ENCODE peak calls at places on chromosome 11, in eight cellular contexts. One of them, this sample, is unnamed.

GRCh38 chr11:103910721-103911120 is 125.7 kb upstream of the DDI1 start:
- DNase-seq in astrocyte of the spinal cord: no peak
- DNase-seq in WTC11: peak; percentile 14
- DNase-seq in A673: no peak
- DNase-seq in GM12865: no peak
- DNase-seq in fibroblast of pulmonary artery: no peak
- DNase-seq in left lung: peak; percentile 37
- DNase-seq in H9: peak; percentile 35
- DNase-seq in this sample: no peak

GRCh38 chr11:67486481-67487195 is 3.8 kb downstream of the AIP start:
- DNase-seq in astrocyte of the spinal cord: no peak
- DNase-seq in WTC11: no peak
- DNase-seq in A673: no peak
- DNase-seq in GM12865: peak; percentile 90
- DNase-seq in fibroblast of pulmonary artery: no peak
- DNase-seq in left lung: peak; percentile 69
- DNase-seq in H9: no peak
- DNase-seq in this sample: peak; percentile 80

GRCh38 chr11:125404811-125405481 is 91.1 kb downstream of the FEZ1 start:
- DNase-seq in astrocyte of the spinal cord: peak; percentile 32
- DNase-seq in WTC11: peak; percentile 90
- DNase-seq in A673: peak; percentile 67
- DNase-seq in GM12865: peak; percentile 53
- DNase-seq in fibroblast of pulmonary artery: peak; percentile 55
- DNase-seq in left lung: peak; percentile 90
- DNase-seq in H9: peak; percentile 86
- DNase-seq in this sample: peak; percentile 78

GRCh38 chr11:133964946-133965632 is 8.3 kb upstream of the IGSF9B start:
- DNase-seq in astrocyte of the spinal cord: no peak
- DNase-seq in WTC11: no peak
- DNase-seq in A673: no peak
- DNase-seq in GM12865: no peak
- DNase-seq in fibroblast of pulmonary artery: peak; percentile 34
- DNase-seq in left lung: peak; percentile 39
- DNase-seq in H9: no peak
- DNase-seq in this sample: no peak

GRCh38 chr11:110478410-110478809 is 48.7 kb downstream of the FDX1 start:
- DNase-seq in astrocyte of the spinal cord: no peak
- DNase-seq in WTC11: peak; percentile 86
- DNase-seq in A673: peak; percentile 44
- DNase-seq in GM12865: no peak
- DNase-seq in fibroblast of pulmonary artery: no peak
- DNase-seq in left lung: no peak
- DNase-seq in H9: peak; percentile 79
- DNase-seq in this sample: peak; percentile 9

GRCh38 chr11:64900263-64900678 is 16.7 kb downstream of the ATG2A start:
- DNase-seq in astrocyte of the spinal cord: peak; percentile 8
- DNase-seq in WTC11: no peak
- DNase-seq in A673: no peak
- DNase-seq in GM12865: peak; percentile 74
- DNase-seq in fibroblast of pulmonary artery: no peak
- DNase-seq in left lung: no peak
- DNase-seq in H9: no peak
- DNase-seq in this sample: peak; percentile 82

GRCh38 chr11:103486609-103487008 is 377.4 kb downstream of the DYNC2H1 start:
- DNase-seq in astrocyte of the spinal cord: no peak
- DNase-seq in WTC11: no peak
- DNase-seq in A673: no peak
- DNase-seq in GM12865: no peak
- DNase-seq in fibroblast of pulmonary artery: no peak
- DNase-seq in left lung: no peak
- DNase-seq in H9: no peak
- DNase-seq in this sample: no peak

GRCh38 chr11:14578551-14578956 is 58.4 kb upstream of the PSMA1 start:
- DNase-seq in astrocyte of the spinal cord: peak; percentile 10
- DNase-seq in WTC11: no peak
- DNase-seq in A673: peak; percentile 28
- DNase-seq in GM12865: peak; percentile 92
- DNase-seq in fibroblast of pulmonary artery: peak; percentile 97
- DNase-seq in left lung: no peak
- DNase-seq in H9: no peak
- DNase-seq in this sample: peak; percentile 73

GRCh38 chr11:43917851-43918250 is 24.6 kb upstream of the C11orf96 start:
- DNase-seq in astrocyte of the spinal cord: no peak
- DNase-seq in WTC11: no peak
- DNase-seq in A673: no peak
- DNase-seq in GM12865: no peak
- DNase-seq in fibroblast of pulmonary artery: no peak
- DNase-seq in left lung: no peak
- DNase-seq in H9: no peak
- DNase-seq in this sample: no peak

GRCh38 chr11:134662629-134663360 is 250.8 kb upstream of the B3GAT1 start:
- DNase-seq in astrocyte of the spinal cord: no peak
- DNase-seq in WTC11: no peak
- DNase-seq in A673: no peak
- DNase-seq in GM12865: no peak
- DNase-seq in fibroblast of pulmonary artery: no peak
- DNase-seq in left lung: no peak
- DNase-seq in H9: no peak
- DNase-seq in this sample: no peak

GRCh38 chr11:24295360-24295759 is 201.5 kb upstream of the LUZP2 start:
- DNase-seq in astrocyte of the spinal cord: no peak
- DNase-seq in WTC11: no peak
- DNase-seq in A673: no peak
- DNase-seq in GM12865: peak; percentile 6
- DNase-seq in fibroblast of pulmonary artery: peak; percentile 6
- DNase-seq in left lung: no peak
- DNase-seq in H9: no peak
- DNase-seq in this sample: no peak

GRCh38 chr11:65212226-65212801 is 30.6 kb downstream of the CAPN1 start:
- DNase-seq in astrocyte of the spinal cord: no peak
- DNase-seq in WTC11: peak; percentile 12
- DNase-seq in A673: no peak
- DNase-seq in GM12865: no peak
- DNase-seq in fibroblast of pulmonary artery: no peak
- DNase-seq in left lung: peak; percentile 53
- DNase-seq in H9: no peak
- DNase-seq in this sample: no peak

GRCh38 chr11:67497656-67498291 is 7.4 kb downstream of the PITPNM1 start:
- DNase-seq in astrocyte of the spinal cord: no peak
- DNase-seq in WTC11: no peak
- DNase-seq in A673: no peak
- DNase-seq in GM12865: no peak
- DNase-seq in fibroblast of pulmonary artery: no peak
- DNase-seq in left lung: peak; percentile 67
- DNase-seq in H9: no peak
- DNase-seq in this sample: no peak

GRCh38 chr11:91100432-91100831 is 877.6 kb upstream of the CHORDC1 start:
- DNase-seq in astrocyte of the spinal cord: peak; percentile 15
- DNase-seq in WTC11: no peak
- DNase-seq in A673: peak; percentile 31
- DNase-seq in GM12865: no peak
- DNase-seq in fibroblast of pulmonary artery: no peak
- DNase-seq in left lung: no peak
- DNase-seq in H9: no peak
- DNase-seq in this sample: no peak

GRCh38 chr11:127420139-127420538 is 419.6 kb upstream of the KIRREL3 start:
- DNase-seq in astrocyte of the spinal cord: no peak
- DNase-seq in WTC11: no peak
- DNase-seq in A673: no peak
- DNase-seq in GM12865: no peak
- DNase-seq in fibroblast of pulmonary artery: no peak
- DNase-seq in left lung: no peak
- DNase-seq in H9: no peak
- DNase-seq in this sample: no peak
- TF ChIP-seq CTCF in astrocyte of the spinal cord: no peak
- TF ChIP-seq CTCF in WTC11: no peak
- TF ChIP-seq CTCF in A673: no peak
- TF ChIP-seq CTCF in GM12865: no peak
- TF ChIP-seq CTCF in fibroblast of pulmonary artery: no peak
- TF ChIP-seq CTCF in left lung: no peak
- TF ChIP-seq CTCF in H9: peak; percentile 31
- TF ChIP-seq CTCF in this sample: no peak

GRCh38 chr11:95245038-95245437 is 14.0 kb upstream of the SESN3 start:
- DNase-seq in astrocyte of the spinal cord: peak; percentile 26
- DNase-seq in WTC11: no peak
- DNase-seq in A673: no peak
- DNase-seq in GM12865: peak; percentile 11
- DNase-seq in fibroblast of pulmonary artery: peak; percentile 69
- DNase-seq in left lung: no peak
- DNase-seq in H9: no peak
- DNase-seq in this sample: peak; percentile 32
- TF ChIP-seq CTCF in astrocyte of the spinal cord: no peak
- TF ChIP-seq CTCF in WTC11: no peak
- TF ChIP-seq CTCF in A673: no peak
- TF ChIP-seq CTCF in GM12865: no peak
- TF ChIP-seq CTCF in fibroblast of pulmonary artery: no peak
- TF ChIP-seq CTCF in left lung: no peak
- TF ChIP-seq CTCF in H9: no peak
- TF ChIP-seq CTCF in this sample: no peak

GRCh38 chr11:88543902-88544655 is 206.5 kb upstream of the CTSC start:
- DNase-seq in astrocyte of the spinal cord: peak; percentile 93
- DNase-seq in WTC11: peak; percentile 85
- DNase-seq in A673: peak; percentile 92
- DNase-seq in GM12865: peak; percentile 90
- DNase-seq in fibroblast of pulmonary artery: peak; percentile 96
- DNase-seq in left lung: peak; percentile 71
- DNase-seq in H9: peak; percentile 83
- DNase-seq in this sample: peak; percentile 85

GRCh38 chr11:88544656-88545280 is 207.2 kb upstream of the CTSC start:
- DNase-seq in astrocyte of the spinal cord: no peak
- DNase-seq in WTC11: no peak
- DNase-seq in A673: no peak
- DNase-seq in GM12865: no peak
- DNase-seq in fibroblast of pulmonary artery: no peak
- DNase-seq in left lung: no peak
- DNase-seq in H9: no peak
- DNase-seq in this sample: no peak
- TF ChIP-seq CTCF in astrocyte of the spinal cord: no peak
- TF ChIP-seq CTCF in WTC11: peak; percentile 5
- TF ChIP-seq CTCF in A673: no peak
- TF ChIP-seq CTCF in GM12865: no peak
- TF ChIP-seq CTCF in fibroblast of pulmonary artery: no peak
- TF ChIP-seq CTCF in left lung: peak; percentile 6
- TF ChIP-seq CTCF in H9: no peak
- TF ChIP-seq CTCF in this sample: peak; percentile 44

GRCh38 chr11:12746593-12747097 is 72.4 kb downstream of the TEAD1 start:
- DNase-seq in astrocyte of the spinal cord: peak; percentile 92
- DNase-seq in WTC11: peak; percentile 87
- DNase-seq in A673: peak; percentile 86
- DNase-seq in GM12865: peak; percentile 28
- DNase-seq in fibroblast of pulmonary artery: peak; percentile 93
- DNase-seq in left lung: peak; percentile 72
- DNase-seq in H9: peak; percentile 94
- DNase-seq in this sample: no peak
- TF ChIP-seq CTCF in astrocyte of the spinal cord: no peak
- TF ChIP-seq CTCF in WTC11: no peak
- TF ChIP-seq CTCF in A673: no peak
- TF ChIP-seq CTCF in GM12865: no peak
- TF ChIP-seq CTCF in fibroblast of pulmonary artery: no peak
- TF ChIP-seq CTCF in left lung: no peak
- TF ChIP-seq CTCF in H9: no peak
- TF ChIP-seq CTCF in this sample: no peak